ENCODE peak calls at places on chromosomes 13 and 19, in four cellular contexts. Y, H, B and O are unnamed samples.

GRCh38 chr19:32421589-32422361 is 16.2 kb downstream of the DPY19L3 start:
- DNase-seq in B (no peak), H (no peak), Y (no peak), O (no peak)

GRCh38 chr19:43641333-43641732 is 1.7 kb upstream of the CADM4 start:
- DNase-seq in Y (no peak), H (no peak), B (no peak), O (no peak)

GRCh38 chr19:29247912-29248311 is 35.0 kb upstream of the UQCRFS1 start:
- DNase-seq in H (no peak), B (peak; percentile 23), Y (no peak), O (no peak)

GRCh38 chr19:30391554-30392551 is 19.7 kb downstream of the ZNF536 start:
- DNase-seq in H (no peak), Y (no peak), B (no peak), O (no peak)

GRCh38 chr13:37173214-37173613 is 67.8 kb upstream of the CSNK1A1L start:
- DNase-seq in H (no peak), Y (no peak), B (no peak), O (no peak)

GRCh38 chr19:41265376-41266153 is 1.4 kb downstream of the HNRNPUL1 start:
- DNase-seq in H (no peak), Y (no peak), B (peak; percentile 16), O (no peak)

GRCh38 chr13:27973956-27974662 is 5.0 kb upstream of the CDX2 start:
- DNase-seq in H (no peak), B (no peak), Y (no peak), O (no peak)

GRCh38 chr13:58960909-58961308 is 1202.8 kb downstream of the DIAPH3 start:
- DNase-seq in B (no peak), Y (no peak), H (no peak), O (peak; percentile 18)